ENCODE peak calls at places on chromosomes 3 and 15, in five cellular contexts. Z is left ventricle myocardium superior; W is stimulated activated CD4-positive, alpha-beta T cell treated with anti-CD3 and anti-CD28 coated beads, TNF-alpha, amount 100 ng/mL, for 1 hour; M is heart left ventricle; S is KBM-7. V is an unnamed sample.
A peak's percentile ranks its signal among the peaks of the same experiment; 100 is the strongest.

GRCh38 chr3:195270350-195271115 is 426 bp downstream of the XXYLT1 start:
- DNase-seq in Z (peak; percentile 57), W (no peak), M (peak; percentile 77), S (peak; percentile 75), V (peak; percentile 74)

GRCh38 chr3:72818092-72818721 is 30.0 kb downstream of the SHQ1 start:
- DNase-seq in Z (no peak), W (no peak), M (no peak), S (peak; percentile 21), V (peak; percentile 46)

GRCh38 chr15:86540840-86541467 is 461.3 kb downstream of the AGBL1 start:
- DNase-seq in Z (no peak), W (no peak), M (no peak), S (no peak), V (no peak)

GRCh38 chr3:17158941-17159682 is 274.4 kb downstream of the PLCL2 start:
- DNase-seq in Z (peak; percentile 73), W (no peak), M (peak; percentile 80), S (no peak), V (no peak)

GRCh38 chr3:46690798-46691197 is 2.7 kb downstream of the ALS2CL start:
- DNase-seq in Z (peak; percentile 81), W (no peak), M (peak; percentile 79), S (no peak), V (no peak)

GRCh38 chr3:180776433-180776832 is 97.1 kb upstream of the CCDC39 start:
- DNase-seq in Z (no peak), W (no peak), M (no peak), S (no peak), V (no peak)

GRCh38 chr15:39213385-39213840 is 367.5 kb upstream of the THBS1 start:
- DNase-seq in Z (peak; percentile 58), W (no peak), M (peak; percentile 72), S (no peak), V (peak; percentile 66)

GRCh38 chr3:197750863-197751737 is 1.4 kb downstream of the FYTTD1 start:
- DNase-seq in Z (peak; percentile 76), W (no peak), M (peak; percentile 72), S (peak; percentile 58), V (peak; percentile 73)

GRCh38 chr3:13512451-13512850 is 32.3 kb downstream of the HDAC11 start:
- DNase-seq in Z (peak; percentile 6), W (no peak), M (peak; percentile 10), S (no peak), V (no peak)

GRCh38 chr3:16290007-16290826 is 25.2 kb downstream of the OXNAD1 start:
- DNase-seq in Z (no peak), W (no peak), M (peak; percentile 46), S (peak; percentile 67), V (peak; percentile 58)

GRCh38 chr3:149634072-149634471 is 23.8 kb downstream of the WWTR1 start:
- DNase-seq in Z (no peak), W (no peak), M (no peak), S (no peak), V (no peak)

GRCh38 chr3:101946906-101947305 is 97.6 kb downstream of the NFKBIZ start:
- DNase-seq in Z (no peak), W (no peak), M (no peak), S (no peak), V (no peak)

GRCh38 chr3:58079773-58080172 is 71.6 kb downstream of the FLNB start:
- DNase-seq in Z (no peak), W (no peak), M (no peak), S (peak; percentile 81), V (no peak)